ENCODE peak calls at places on chromosomes 2 and 18, in nine cellular contexts. M, F, N, H, B, Z, Y, P and G are unnamed samples.

GRCh38 chr2:135913726-135914365 is 37.6 kb upstream of the MCM6 start:
- DNase-seq in M (no peak), F (no peak), N (peak; percentile 17), H (peak; percentile 29), B (peak; percentile 12), Z (peak; percentile 65), Y (peak; percentile 11), P (no peak), G (no peak)

GRCh38 chr2:106108351-106108750 is 85.8 kb downstream of the UXS1 start:
- DNase-seq in M (no peak), F (no peak), N (peak; percentile 51), H (no peak), B (no peak), Z (no peak), Y (no peak), P (no peak), G (no peak)

GRCh38 chr2:113826346-113827285 is 63.3 kb upstream of the ACTR3 start:
- DNase-seq in M (no peak), F (no peak), N (no peak), H (no peak), B (no peak), Z (no peak), Y (no peak), P (no peak), G (no peak)

GRCh38 chr2:145200307-145200706 is 680.4 kb upstream of the ZEB2 start:
- DNase-seq in M (no peak), F (no peak), N (no peak), H (no peak), B (no peak), Z (no peak), Y (no peak), P (no peak), G (no peak)

GRCh38 chr2:65789923-65790675 is 357.7 kb upstream of the SPRED2 start:
- DNase-seq in M (peak; percentile 50), F (no peak), N (no peak), H (no peak), B (no peak), Z (no peak), Y (no peak), P (no peak), G (no peak)

GRCh38 chr18:38805256-38805655 is 1239.7 kb upstream of the CELF4 start:
- DNase-seq in M (no peak), F (no peak), N (no peak), H (no peak), B (no peak), Z (no peak), Y (no peak), P (no peak), G (no peak)

GRCh38 chr2:196459539-196459938 is 180.0 kb upstream of the CCDC150 start:
- DNase-seq in M (no peak), F (no peak), N (no peak), H (no peak), B (no peak), Z (no peak), Y (peak; percentile 57), P (no peak), G (no peak)

GRCh38 chr2:19826874-19827273 is 74.9 kb downstream of the TTC32 start:
- DNase-seq in M (no peak), F (no peak), N (no peak), H (no peak), B (no peak), Z (no peak), Y (no peak), P (no peak), G (no peak)

GRCh38 chr18:22165049-22165602 is 4.3 kb upstream of the GATA6 start:
- DNase-seq in M (peak; percentile 73), F (peak; percentile 69), N (no peak), H (no peak), B (no peak), Z (no peak), Y (no peak), P (no peak), G (no peak)

GRCh38 chr2:224638338-224638823 is 53.2 kb upstream of the CUL3 start:
- DNase-seq in M (no peak), F (no peak), N (no peak), H (peak; percentile 64), B (no peak), Z (peak; percentile 48), Y (no peak), P (no peak), G (peak; percentile 71)

GRCh38 chr2:168194784-168195522 is 52.4 kb downstream of the STK39 start:
- DNase-seq in M (no peak), F (no peak), N (no peak), H (peak; percentile 44), B (no peak), Z (peak; percentile 58), Y (no peak), P (no peak), G (peak; percentile 16)

GRCh38 chr18:70384181-70384790 is 95.4 kb downstream of the SOCS6 start:
- DNase-seq in M (no peak), F (no peak), N (no peak), H (no peak), B (peak; percentile 31), Z (no peak), Y (peak; percentile 100), P (no peak), G (no peak)

GRCh38 chr2:79120194-79120713 is at the start of gene REG1A:
- DNase-seq in M (no peak), F (no peak), N (no peak), H (no peak), B (no peak), Z (no peak), Y (no peak), P (no peak), G (no peak)

GRCh38 chr18:52334307-52334706 is 5.7 kb upstream of the DCC start:
- DNase-seq in M (no peak), F (no peak), N (no peak), H (no peak), B (no peak), Z (no peak), Y (no peak), P (no peak), G (no peak)

GRCh38 chr2:16943279-16943958 is 277.8 kb upstream of the CYRIA start:
- DNase-seq in M (no peak), F (no peak), N (no peak), H (no peak), B (no peak), Z (no peak), Y (no peak), P (no peak), G (no peak)

GRCh38 chr2:63594622-63595021 is 5.9 kb downstream of the MDH1 start:
- DNase-seq in M (no peak), F (no peak), N (no peak), H (no peak), B (no peak), Z (no peak), Y (no peak), P (no peak), G (no peak)